ENCODE peak calls at places on chromosomes 3 and 15, in five cellular contexts. One of them, this sample, is unnamed.

GRCh38 chr15:60787737-60788513 is 309.0 kb upstream of the ICE2 start:
- DNase-seq in A549: peak
- DNase-seq in K562: no peak
- DNase-seq in H1: no peak
- DNase-seq in IMR-90: no peak
- DNase-seq in this sample: no peak

GRCh38 chr3:186806173-186807055 is at the start of gene RFC4:
- DNase-seq in K562: peak
- DNase-seq in IMR-90: peak
- DNase-seq in H1: peak
- DNase-seq in A549: peak
- DNase-seq in this sample: peak

GRCh38 chr3:193344471-193344870 is 34.1 kb downstream of the ATP13A5 start:
- DNase-seq in K562: no peak
- DNase-seq in A549: no peak
- DNase-seq in H1: no peak
- DNase-seq in IMR-90: no peak
- DNase-seq in this sample: no peak

GRCh38 chr3:133444071-133444774 is 44.4 kb downstream of the BFSP2 start:
- DNase-seq in H1: no peak
- DNase-seq in IMR-90: peak
- DNase-seq in A549: peak
- DNase-seq in K562: no peak
- DNase-seq in this sample: peak

GRCh38 chr3:82293867-82294266 is 532.4 kb upstream of the GBE1 start:
- DNase-seq in IMR-90: no peak
- DNase-seq in A549: no peak
- DNase-seq in K562: no peak
- DNase-seq in H1: no peak
- DNase-seq in this sample: no peak

GRCh38 chr3:36648241-36649034 is 115.9 kb downstream of the DCLK3 start:
- DNase-seq in H1: no peak
- DNase-seq in A549: peak
- DNase-seq in IMR-90: peak
- DNase-seq in K562: no peak
- DNase-seq in this sample: no peak

GRCh38 chr3:60047426-60048200 is 997.8 kb upstream of the CFAP20DC start:
- DNase-seq in IMR-90: no peak
- DNase-seq in A549: no peak
- DNase-seq in H1: no peak
- DNase-seq in K562: no peak
- DNase-seq in this sample: no peak

GRCh38 chr3:4633078-4634004 is 140.2 kb downstream of the ITPR1 start:
- DNase-seq in A549: peak
- DNase-seq in K562: peak
- DNase-seq in H1: no peak
- DNase-seq in IMR-90: peak
- DNase-seq in this sample: peak

GRCh38 chr15:29785068-29785467 is 37.2 kb downstream of the TJP1 start:
- DNase-seq in K562: no peak
- DNase-seq in H1: no peak
- DNase-seq in A549: no peak
- DNase-seq in IMR-90: no peak
- DNase-seq in this sample: no peak

GRCh38 chr3:69411331-69411730 is 25.4 kb upstream of the FRMD4B start:
- DNase-seq in A549: no peak
- DNase-seq in K562: no peak
- DNase-seq in H1: no peak
- DNase-seq in IMR-90: peak
- DNase-seq in this sample: no peak

GRCh38 chr3:29280675-29281264 is at the start of gene RBMS3:
- DNase-seq in H1: peak
- DNase-seq in K562: no peak
- DNase-seq in IMR-90: peak
- DNase-seq in A549: peak
- DNase-seq in this sample: no peak

GRCh38 chr15:98801234-98801561 is 152.9 kb downstream of the IGF1R start:
- DNase-seq in A549: no peak
- DNase-seq in K562: no peak
- DNase-seq in H1: no peak
- DNase-seq in IMR-90: no peak
- DNase-seq in this sample: no peak

GRCh38 chr3:3799173-3800075 is at the start of gene LRRN1:
- DNase-seq in A549: no peak
- DNase-seq in IMR-90: no peak
- DNase-seq in H1: peak
- DNase-seq in K562: no peak
- DNase-seq in this sample: no peak

GRCh38 chr15:89492111-89492641 is 4.2 kb downstream of the RHCG start:
- DNase-seq in H1: peak
- DNase-seq in IMR-90: no peak
- DNase-seq in K562: no peak
- DNase-seq in A549: no peak
- DNase-seq in this sample: no peak

GRCh38 chr15:68389936-68390790 is 41.8 kb downstream of the ITGA11 start:
- DNase-seq in A549: no peak
- DNase-seq in IMR-90: peak
- DNase-seq in H1: peak
- DNase-seq in K562: no peak
- DNase-seq in this sample: no peak

GRCh38 chr3:95654567-95655362 is 1159.6 kb upstream of the EPHA6 start:
- DNase-seq in H1: no peak
- DNase-seq in K562: no peak
- DNase-seq in A549: peak
- DNase-seq in IMR-90: no peak
- DNase-seq in this sample: no peak

GRCh38 chr15:98154863-98155262 is 194.4 kb downstream of the ARRDC4 start:
- DNase-seq in IMR-90: peak
- DNase-seq in K562: no peak
- DNase-seq in A549: peak
- DNase-seq in H1: no peak
- DNase-seq in this sample: no peak

GRCh38 chr3:73353661-73354217 is 271.0 kb downstream of the PDZRN3 start:
- DNase-seq in K562: no peak
- DNase-seq in A549: no peak
- DNase-seq in IMR-90: peak
- DNase-seq in H1: no peak
- DNase-seq in this sample: no peak

GRCh38 chr3:146189519-146190173 is 28.7 kb upstream of the PLOD2 start:
- DNase-seq in K562: peak
- DNase-seq in A549: peak
- DNase-seq in IMR-90: peak
- DNase-seq in H1: peak
- DNase-seq in this sample: peak

GRCh38 chr3:138879541-138880380 is 45.0 kb upstream of the PIK3CB start:
- DNase-seq in H1: no peak
- DNase-seq in K562: no peak
- DNase-seq in IMR-90: no peak
- DNase-seq in A549: no peak
- DNase-seq in this sample: no peak

GRCh38 chr15:39786444-39787056 is 3.9 kb upstream of the FSIP1 start:
- DNase-seq in A549: peak
- DNase-seq in H1: no peak
- DNase-seq in IMR-90: peak
- DNase-seq in K562: peak
- DNase-seq in this sample: peak

GRCh38 chr3:148815316-148815715 is 12.3 kb upstream of the CPB1 start:
- DNase-seq in IMR-90: no peak
- DNase-seq in A549: no peak
- DNase-seq in H1: no peak
- DNase-seq in K562: no peak
- DNase-seq in this sample: no peak

GRCh38 chr15:80996247-80996646 is 4.5 kb upstream of the TLNRD1 start:
- DNase-seq in A549: peak
- DNase-seq in K562: peak
- DNase-seq in H1: no peak
- DNase-seq in IMR-90: no peak
- DNase-seq in this sample: no peak

GRCh38 chr15:70362911-70363310 is 265.2 kb upstream of the TLE3 start:
- DNase-seq in K562: peak
- DNase-seq in H1: no peak
- DNase-seq in A549: peak
- DNase-seq in IMR-90: peak
- DNase-seq in this sample: peak

GRCh38 chr3:11238880-11239279 is 33.3 kb upstream of the ATG7 start:
- DNase-seq in H1: no peak
- DNase-seq in IMR-90: peak
- DNase-seq in A549: no peak
- DNase-seq in K562: no peak
- DNase-seq in this sample: no peak

GRCh38 chr3:29186131-29186599 is 94.7 kb upstream of the RBMS3 start:
- DNase-seq in IMR-90: peak
- DNase-seq in H1: no peak
- DNase-seq in K562: no peak
- DNase-seq in A549: peak
- DNase-seq in this sample: no peak

GRCh38 chr3:127629462-127630403 is 748 bp downstream of the PODXL2 start:
- DNase-seq in A549: no peak
- DNase-seq in H1: no peak
- DNase-seq in K562: peak
- DNase-seq in IMR-90: no peak
- DNase-seq in this sample: no peak

GRCh38 chr3:38618343-38618742 is 31.1 kb downstream of the SCN5A start:
- DNase-seq in K562: no peak
- DNase-seq in A549: no peak
- DNase-seq in IMR-90: no peak
- DNase-seq in H1: no peak
- DNase-seq in this sample: no peak

GRCh38 chr3:184604956-184605290 is 43.3 kb downstream of the EPHB3 start:
- DNase-seq in A549: no peak
- DNase-seq in H1: no peak
- DNase-seq in IMR-90: no peak
- DNase-seq in K562: no peak
- DNase-seq in this sample: no peak

GRCh38 chr3:170802164-170803151 is 67.5 kb downstream of the RPL22L1 start:
- DNase-seq in K562: no peak
- DNase-seq in H1: no peak
- DNase-seq in A549: no peak
- DNase-seq in IMR-90: peak
- DNase-seq in this sample: no peak

GRCh38 chr15:74824976-74825375 is 1.5 kb upstream of the CPLX3 start:
- DNase-seq in K562: no peak
- DNase-seq in IMR-90: no peak
- DNase-seq in A549: no peak
- DNase-seq in H1: no peak
- DNase-seq in this sample: no peak

GRCh38 chr15:74825895-74826294 is 532 bp upstream of the CPLX3 start:
- DNase-seq in IMR-90: no peak
- DNase-seq in H1: no peak
- DNase-seq in A549: no peak
- DNase-seq in K562: no peak
- DNase-seq in this sample: no peak

GRCh38 chr15:74826911-74827310 is 484 bp downstream of the CPLX3 start:
- DNase-seq in K562: no peak
- DNase-seq in A549: no peak
- DNase-seq in H1: no peak
- DNase-seq in IMR-90: no peak
- DNase-seq in this sample: no peak

GRCh38 chr15:74827632-74828031 is 1.2 kb downstream of the CPLX3 start:
- DNase-seq in H1: no peak
- DNase-seq in IMR-90: no peak
- DNase-seq in A549: no peak
- DNase-seq in K562: no peak
- DNase-seq in this sample: no peak

GRCh38 chr15:74826372-74826819 is at the start of gene CPLX3:
- DNase-seq in A549: no peak
- DNase-seq in H1: peak
- DNase-seq in IMR-90: no peak
- DNase-seq in K562: peak
- DNase-seq in this sample: no peak
- TF ChIP-seq MAFK in A549: no peak
- TF ChIP-seq MAFK in H1: no peak
- TF ChIP-seq MAFK in IMR-90: no peak
- TF ChIP-seq MAFK in K562: no peak
- TF ChIP-seq MAFK in this sample: no peak

GRCh38 chr15:34855397-34855796 is 60.0 kb upstream of the ACTC1 start:
- DNase-seq in IMR-90: peak
- DNase-seq in K562: no peak
- DNase-seq in H1: no peak
- DNase-seq in A549: peak
- DNase-seq in this sample: no peak
- TF ChIP-seq MAFK in IMR-90: no peak
- TF ChIP-seq MAFK in K562: no peak
- TF ChIP-seq MAFK in H1: no peak
- TF ChIP-seq MAFK in A549: no peak
- TF ChIP-seq MAFK in this sample: no peak

DNA sequence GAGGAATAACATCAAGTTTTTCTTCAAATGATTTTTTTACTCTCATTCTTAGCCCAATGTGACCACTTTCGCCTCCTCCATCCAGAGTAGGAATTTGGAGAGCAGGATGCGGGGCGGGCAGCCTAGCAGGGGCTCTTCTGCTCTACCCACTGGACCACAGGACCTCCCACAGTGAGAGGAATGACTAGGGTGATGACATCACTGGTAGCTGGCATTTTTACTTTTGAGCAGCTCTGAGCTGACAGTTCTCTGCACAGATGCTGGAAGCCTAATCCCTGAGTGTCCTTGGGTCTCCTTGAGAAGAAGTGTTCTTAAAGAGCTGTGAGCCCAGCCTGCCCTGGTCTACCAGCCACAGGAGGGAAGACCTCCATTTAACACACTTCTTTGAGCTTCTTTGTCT is 1.4 kb upstream of the HCN4 start:
- DNase-seq in K562: no peak
- DNase-seq in H1: no peak
- DNase-seq in IMR-90: no peak
- DNase-seq in A549: no peak
- DNase-seq in this sample: no peak
- TF ChIP-seq MAFK in K562: no peak
- TF ChIP-seq MAFK in H1: no peak
- TF ChIP-seq MAFK in IMR-90: no peak
- TF ChIP-seq MAFK in A549: no peak
- TF ChIP-seq MAFK in this sample: no peak

GRCh38 chr3:181252626-181253025 is 263.1 kb upstream of the DNAJC19 start:
- DNase-seq in K562: no peak
- DNase-seq in IMR-90: no peak
- DNase-seq in A549: no peak
- DNase-seq in H1: no peak
- DNase-seq in this sample: no peak
- TF ChIP-seq MAFK in K562: no peak
- TF ChIP-seq MAFK in IMR-90: no peak
- TF ChIP-seq MAFK in A549: no peak
- TF ChIP-seq MAFK in H1: no peak
- TF ChIP-seq MAFK in this sample: no peak

DNA sequence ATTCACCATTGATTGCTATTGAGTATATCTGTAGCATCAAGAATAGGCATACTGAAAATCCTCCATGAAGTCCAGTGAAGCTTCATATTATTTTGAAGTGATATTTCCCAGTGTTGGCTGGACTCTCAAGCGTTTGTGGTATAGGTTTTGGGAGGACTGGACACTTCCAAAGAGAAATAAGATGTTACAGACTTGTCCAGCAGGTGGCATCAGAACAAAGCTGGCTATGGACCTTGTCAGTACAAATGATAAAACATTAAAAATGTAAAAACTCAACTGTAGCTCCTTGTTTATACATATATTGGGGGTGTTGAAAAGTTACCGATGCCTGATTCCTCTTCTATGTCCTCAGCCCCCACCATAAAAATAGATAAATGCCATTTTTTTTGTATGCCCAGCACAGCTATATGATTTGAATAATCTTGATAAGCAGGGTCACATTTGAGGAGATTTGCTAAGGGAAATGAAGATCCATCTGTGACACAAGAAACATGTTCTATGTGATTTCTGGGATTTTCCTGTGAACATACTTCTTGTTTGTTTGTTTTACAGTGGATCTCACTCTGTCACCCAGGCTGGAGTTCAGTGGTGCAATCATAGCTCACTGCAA is 54.5 kb upstream of the GOLGA6B start:
- DNase-seq in K562: peak
- DNase-seq in IMR-90: peak
- DNase-seq in A549: peak
- DNase-seq in H1: no peak
- DNase-seq in this sample: peak
- TF ChIP-seq MAFK in K562: no peak
- TF ChIP-seq MAFK in IMR-90: no peak
- TF ChIP-seq MAFK in A549: no peak
- TF ChIP-seq MAFK in H1: no peak
- TF ChIP-seq MAFK in this sample: no peak